ENCODE peak calls at places on chromosomes 12 and 14, in eight cellular contexts. F is hepatocyte, J is upper lobe of left lung, K is stomach, C is keratinocyte, G is IMR-90, L is RWPE2, E is mammary epithelial cell. A is an unnamed sample. For H3K4me1, the result is how much of the 10 kb centered on the place peaks cover.

GRCh38 chr14:95314609-95315008 is 5.1 kb downstream of the CLMN start:
- DNase-seq in L (peak), J (no peak), G (no peak), E (peak), K (peak), C (no peak), F (peak), A (peak)

GRCh38 chr12:105555556-105555973 is 225.1 kb downstream of the C12orf75 start:
- DNase-seq in C (no peak), L (no peak), J (peak), K (no peak), F (peak), E (no peak), G (no peak), A (peak)

GRCh38 chr12:113601656-113602263 is 130.1 kb upstream of the LHX5 start:
- DNase-seq in L (no peak), K (no peak), F (peak), C (no peak), E (no peak), J (no peak), G (no peak), A (no peak)

GRCh38 chr12:131117438-131118245 is 163.9 kb downstream of the ADGRD1 start:
- DNase-seq in G (no peak), C (no peak), J (no peak), K (no peak), F (no peak), L (no peak), E (no peak), A (no peak)

GRCh38 chr12:65825573-65826512 is 1.6 kb downstream of the HMGA2 start:
- DNase-seq in L (peak), F (peak), E (no peak), J (peak), C (no peak), G (peak), K (peak), A (peak)

GRCh38 chr14:105221598-105222178 is 26.6 kb upstream of the BTBD6 start:
- DNase-seq in F (no peak), K (peak), L (no peak), C (no peak), J (peak), G (no peak), E (no peak), A (no peak)

GRCh38 chr14:35326364-35326763 is 34.2 kb downstream of the PSMA6 start:
- DNase-seq in K (no peak), C (no peak), G (no peak), J (no peak), E (no peak), F (no peak), L (no peak), A (no peak)

GRCh38 chr14:81455344-81455743 is 55.2 kb upstream of the STON2 start:
- DNase-seq in E (no peak), G (no peak), K (no peak), F (no peak), L (no peak), C (no peak), J (no peak), A (no peak)

GRCh38 chr14:61472025-61472672 is 150.8 kb downstream of the PRKCH start:
- DNase-seq in J (no peak), F (peak), E (peak), K (no peak), C (no peak), L (no peak), G (peak), A (peak)

GRCh38 chr12:1920971-1921370 is 2.5 kb upstream of the CACNA2D4 start:
- DNase-seq in G (no peak), J (peak), L (no peak), K (peak), E (no peak), C (no peak), F (peak), A (peak)

GRCh38 chr12:32148372-32148771 is 41.7 kb downstream of the BICD1 start:
- DNase-seq in L (no peak), C (no peak), J (no peak), G (peak), E (peak), K (no peak), F (no peak), A (no peak)

GRCh38 chr12:55036326-55036725 is 16.6 kb downstream of the NEUROD4 start:
- DNase-seq in F (no peak), G (no peak), L (no peak), C (no peak), K (no peak), E (no peak), J (no peak), A (no peak)

GRCh38 chr12:102673606-102674005 is 193.2 kb upstream of the IGF1 start:
- DNase-seq in C (no peak), F (no peak), G (no peak), K (no peak), E (no peak), J (no peak), L (no peak), A (no peak)

GRCh38 chr14:22928237-22929103 is 706 bp downstream of the PRMT5 start:
- DNase-seq in F (no peak), J (no peak), C (no peak), K (no peak), L (no peak), G (no peak), E (no peak), A (no peak)

GRCh38 chr12:81365284-81365683 is 287.4 kb downstream of the ACSS3 start:
- DNase-seq in F (no peak), J (no peak), E (no peak), K (no peak), C (no peak), L (no peak), G (no peak), A (no peak)

GRCh38 chr12:97837401-97837800 is 374.8 kb downstream of the RMST start:
- DNase-seq in E (peak), K (no peak), J (no peak), C (no peak), G (no peak), L (no peak), F (peak), A (no peak)

GRCh38 chr14:63164108-63164683 is 40.0 kb upstream of the RHOJ start:
- DNase-seq in G (no peak), K (no peak), E (peak), L (no peak), F (no peak), J (peak), C (no peak), A (no peak)

GRCh38 chr14:51443195-51444018 is 203.4 kb downstream of the TMX1 start:
- DNase-seq in L (no peak), G (peak), E (no peak), J (no peak), K (no peak), C (no peak), F (no peak), A (no peak)

GRCh38 chr12:115440438-115440837 is 756.5 kb upstream of the TBX3 start:
- DNase-seq in E (peak), F (peak), G (peak), L (peak), K (peak), J (no peak), C (no peak), A (peak)

GRCh38 chr14:50344116-50344775 is 32.1 kb downstream of the DMAC2L start:
- DNase-seq in F (no peak), E (peak), J (no peak), C (peak), L (no peak), K (no peak), G (peak), A (no peak)

GRCh38 chr14:68495638-68496114 is 297.2 kb downstream of the ZFP36L1 start:
- DNase-seq in K (no peak), G (no peak), F (no peak), C (no peak), E (no peak), J (no peak), L (no peak), A (no peak)

GRCh38 chr12:71041481-71041880 is 116.3 kb downstream of the TSPAN8 start:
- DNase-seq in E (no peak), C (no peak), G (no peak), J (no peak), K (no peak), F (no peak), L (no peak), A (no peak)

GRCh38 chr12:780750-781379 is 28.5 kb downstream of the WNK1 start:
- DNase-seq in G (no peak), K (no peak), E (no peak), J (no peak), L (no peak), C (no peak), F (no peak), A (no peak)

GRCh38 chr14:22650960-22651521 is 6.9 kb upstream of the OR6J1 start:
- DNase-seq in L (no peak), G (no peak), C (no peak), F (no peak), K (no peak), E (peak), J (no peak), A (no peak)

GRCh38 chr14:98237939-98238338 is 1034.1 kb downstream of the BCL11B start:
- DNase-seq in J (no peak), F (no peak), L (no peak), C (no peak), E (no peak), K (no peak), G (no peak), A (no peak)

DNA sequence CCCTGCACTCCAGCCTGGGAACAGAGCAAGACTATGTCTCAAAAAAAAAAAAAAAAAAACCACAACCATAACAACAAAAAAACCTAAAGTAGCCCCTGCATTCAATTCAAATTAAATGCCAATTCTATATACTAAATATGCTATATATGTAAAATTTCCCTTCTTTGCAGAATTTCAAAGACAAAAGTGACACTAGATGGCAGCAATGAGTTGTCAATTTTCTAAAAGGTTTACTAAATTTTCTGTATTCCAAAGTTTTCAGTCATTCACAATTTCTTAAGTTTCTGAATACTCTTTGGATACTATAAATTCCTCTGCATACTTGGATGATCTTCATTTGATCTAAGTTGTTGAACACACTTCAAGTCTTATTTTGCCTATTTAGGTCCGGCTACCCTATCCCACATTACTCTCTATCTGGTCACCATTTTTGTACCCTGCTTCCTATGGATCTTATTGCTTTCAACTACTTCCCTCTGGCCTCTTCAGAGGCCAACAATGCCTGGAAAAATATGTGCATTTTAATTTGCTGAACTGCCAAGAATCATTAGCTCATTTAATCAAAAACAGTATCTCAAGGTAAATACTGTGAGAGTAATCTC is 27.9 kb downstream of the HNRNPC start:
- DNase-seq in F (peak), C (no peak), G (peak), J (no peak), K (no peak), E (no peak), L (no peak), A (no peak)
- H3K4me1 ChIP-seq in F (under half), C (under half), G (under half), J (half or more), K (half or more), E (under half), L (under half), A (under half)

DNA sequence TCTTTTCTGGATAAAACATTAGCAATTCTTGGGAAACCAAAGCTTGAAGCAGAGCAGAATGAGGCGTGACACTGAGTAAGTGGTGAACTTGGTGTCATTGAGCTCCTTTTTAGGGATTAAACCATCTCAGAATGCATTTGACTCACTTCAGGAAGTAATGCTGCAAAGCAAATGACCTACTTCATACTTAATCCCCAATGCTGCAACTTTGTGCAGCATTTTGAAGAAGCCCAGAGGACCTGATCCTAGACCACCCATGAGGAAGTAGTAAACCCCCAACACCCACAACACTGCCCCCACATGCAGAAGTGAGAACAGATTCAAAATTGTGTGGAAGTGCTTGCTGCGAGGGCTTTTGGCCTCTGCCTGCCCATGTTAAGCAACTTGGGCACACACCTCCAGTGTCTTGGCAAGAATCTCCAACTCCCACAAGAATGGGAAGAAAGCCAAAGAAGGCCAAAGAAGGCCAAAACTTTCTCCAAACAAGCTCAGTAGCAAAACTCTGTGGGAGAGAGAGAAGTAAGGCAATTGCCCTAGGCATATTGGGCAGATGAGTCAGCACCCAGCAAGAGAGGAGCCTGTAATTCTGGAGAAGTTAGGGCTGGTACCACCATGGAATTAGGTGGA is 69.2 kb upstream of the ETV6 start:
- DNase-seq in L (peak), K (peak), F (no peak), J (no peak), C (peak), G (peak), E (peak), A (no peak)
- H3K4me1 ChIP-seq in L (under half), K (under half), F (under half), J (under half), C (under half), G (under half), E (under half), A (under half)

GRCh38 chr12:4432878-4433820 is 12.5 kb downstream of the FGF6 start:
- DNase-seq in E (no peak), C (no peak), F (no peak), K (no peak), J (no peak), L (no peak), G (no peak), A (no peak)
- H3K4me1 ChIP-seq in E (under half), C (under half), F (under half), K (under half), J (under half), L (under half), G (under half), A (under half)

GRCh38 chr14:52923902-52924575 is 26.8 kb downstream of the FERMT2 start:
- DNase-seq in J (no peak), L (no peak), F (no peak), G (no peak), E (no peak), K (no peak), C (no peak), A (no peak)
- H3K4me1 ChIP-seq in J (half or more), L (half or more), F (under half), G (under half), E (under half), K (half or more), C (under half), A (under half)

GRCh38 chr12:27620121-27620520 is 76.1 kb upstream of the REP15 start:
- DNase-seq in G (no peak), J (no peak), C (no peak), E (no peak), F (no peak), L (no peak), K (no peak), A (no peak)
- H3K4me1 ChIP-seq in G (under half), J (under half), C (half or more), E (half or more), F (under half), L (under half), K (under half), A (under half)

GRCh38 chr12:109952160-109952858 is 43.9 kb downstream of the GIT2 start:
- DNase-seq in L (no peak), F (no peak), C (no peak), J (no peak), E (no peak), G (no peak), K (no peak), A (no peak)

GRCh38 chr12:109950625-109951024 is 45.5 kb downstream of the GIT2 start:
- DNase-seq in C (no peak), G (no peak), K (no peak), F (no peak), J (no peak), E (no peak), L (no peak), A (no peak)

GRCh38 chr12:109952873-109953272 is 43.3 kb downstream of the GIT2 start:
- DNase-seq in G (no peak), F (no peak), E (no peak), J (no peak), K (no peak), L (no peak), C (no peak), A (no peak)

GRCh38 chr12:109951751-109952150 is 44.4 kb downstream of the GIT2 start:
- DNase-seq in J (no peak), E (peak), L (peak), K (no peak), G (peak), C (no peak), F (peak), A (peak)

GRCh38 chr12:109951136-109951535 is 45.0 kb downstream of the GIT2 start:
- DNase-seq in L (no peak), J (no peak), F (no peak), K (no peak), G (peak), E (peak), C (no peak), A (no peak)
- H3K4me1 ChIP-seq in L (under half), J (under half), F (under half), K (half or more), G (under half), E (under half), C (under half), A (under half)

GRCh38 chr12:57153420-57153997 is 6.1 kb upstream of the LRP1-AS start:
- DNase-seq in L (no peak), G (no peak), E (no peak), J (no peak), K (no peak), C (no peak), F (no peak), A (no peak)
- H3K4me1 ChIP-seq in L (under half), G (under half), E (under half), J (under half), K (half or more), C (under half), F (under half), A (half or more)

A was measured in adrenal gland.